ENCODE peak calls at places on chromosome 7, in four cellular contexts. One of them, this sample, is unnamed.

GRCh38 chr7:155435110-155435509 is 22.8 kb upstream of the EN2 start:
- DNase-seq in skeletal muscle cell: no peak
- DNase-seq in ascending aorta: no peak
- DNase-seq in kidney: peak
- DNase-seq in this sample: no peak

GRCh38 chr7:28016297-28016696 is 164.3 kb downstream of the JAZF1 start:
- DNase-seq in skeletal muscle cell: no peak
- DNase-seq in ascending aorta: no peak
- DNase-seq in kidney: no peak
- DNase-seq in this sample: no peak

GRCh38 chr7:51246258-51247245 is 70.1 kb downstream of the COBL start:
- DNase-seq in ascending aorta: no peak
- DNase-seq in kidney: no peak
- DNase-seq in skeletal muscle cell: no peak
- DNase-seq in this sample: peak

GRCh38 chr7:35691827-35692307 is 3.1 kb downstream of the HERPUD2 start:
- DNase-seq in skeletal muscle cell: no peak
- DNase-seq in ascending aorta: no peak
- DNase-seq in kidney: no peak
- DNase-seq in this sample: no peak

GRCh38 chr7:105854516-105854915 is 21.9 kb downstream of the ATXN7L1 start:
- DNase-seq in ascending aorta: no peak
- DNase-seq in kidney: no peak
- DNase-seq in skeletal muscle cell: no peak
- DNase-seq in this sample: no peak

GRCh38 chr7:158730383-158731055 is 25.9 kb upstream of the NCAPG2 start:
- DNase-seq in kidney: no peak
- DNase-seq in skeletal muscle cell: no peak
- DNase-seq in ascending aorta: peak
- DNase-seq in this sample: no peak

GRCh38 chr7:155864991-155865690 is 52.9 kb upstream of the SHH start:
- DNase-seq in ascending aorta: peak
- DNase-seq in kidney: no peak
- DNase-seq in skeletal muscle cell: no peak
- DNase-seq in this sample: no peak

GRCh38 chr7:104327534-104327933 is 869 bp upstream of the LHFPL3 start:
- DNase-seq in kidney: no peak
- DNase-seq in skeletal muscle cell: no peak
- DNase-seq in ascending aorta: no peak
- DNase-seq in this sample: no peak

GRCh38 chr7:143284591-143285453 is at the start of gene TMEM139:
- DNase-seq in skeletal muscle cell: no peak
- DNase-seq in kidney: peak
- DNase-seq in ascending aorta: no peak
- DNase-seq in this sample: no peak

GRCh38 chr7:78232806-78233205 is 434.2 kb downstream of the PHTF2 start:
- DNase-seq in kidney: no peak
- DNase-seq in skeletal muscle cell: no peak
- DNase-seq in ascending aorta: no peak
- DNase-seq in this sample: no peak

GRCh38 chr7:152000191-152000590 is 25.3 kb upstream of the GALNT11 start:
- DNase-seq in skeletal muscle cell: no peak
- DNase-seq in kidney: no peak
- DNase-seq in ascending aorta: no peak
- DNase-seq in this sample: no peak

GRCh38 chr7:24825315-24825917 is 68.2 kb upstream of the GSDME start:
- DNase-seq in kidney: no peak
- DNase-seq in skeletal muscle cell: no peak
- DNase-seq in ascending aorta: no peak
- DNase-seq in this sample: peak

GRCh38 chr7:36821617-36822016 is 97.3 kb upstream of the AOAH start:
- DNase-seq in ascending aorta: no peak
- DNase-seq in kidney: no peak
- DNase-seq in skeletal muscle cell: no peak
- DNase-seq in this sample: no peak

GRCh38 chr7:75737856-75738603 is 711 bp downstream of the HIP1 start:
- DNase-seq in ascending aorta: peak
- DNase-seq in kidney: no peak
- DNase-seq in skeletal muscle cell: no peak
- DNase-seq in this sample: no peak

GRCh38 chr7:82677493-82677892 is 233.9 kb upstream of the CACNA2D1 start:
- DNase-seq in skeletal muscle cell: no peak
- DNase-seq in kidney: peak
- DNase-seq in ascending aorta: no peak
- DNase-seq in this sample: no peak

GRCh38 chr7:32937344-32938174 is 19.7 kb upstream of the FKBP9 start:
- DNase-seq in skeletal muscle cell: no peak
- DNase-seq in ascending aorta: peak
- DNase-seq in kidney: no peak
- DNase-seq in this sample: peak

GRCh38 chr7:15723840-15724239 is 37.4 kb upstream of the MEOX2 start:
- DNase-seq in skeletal muscle cell: no peak
- DNase-seq in ascending aorta: no peak
- DNase-seq in kidney: no peak
- DNase-seq in this sample: no peak

GRCh38 chr7:122380993-122381392 is 76.4 kb upstream of the FEZF1 start:
- DNase-seq in skeletal muscle cell: no peak
- DNase-seq in kidney: no peak
- DNase-seq in ascending aorta: no peak
- DNase-seq in this sample: no peak

GRCh38 chr7:80403686-80404241 is 108.1 kb downstream of the GNAT3 start:
- DNase-seq in kidney: no peak
- DNase-seq in skeletal muscle cell: peak
- DNase-seq in ascending aorta: no peak
- DNase-seq in this sample: no peak

GRCh38 chr7:150434240-150434639 is 16.2 kb upstream of the GIMAP8 start:
- DNase-seq in kidney: no peak
- DNase-seq in skeletal muscle cell: no peak
- DNase-seq in ascending aorta: no peak
- DNase-seq in this sample: peak

GRCh38 chr7:155201325-155202087 is 96.2 kb upstream of the INSIG1 start:
- DNase-seq in kidney: no peak
- DNase-seq in ascending aorta: peak
- DNase-seq in skeletal muscle cell: no peak
- DNase-seq in this sample: peak

GRCh38 chr7:80654887-80655340 is 16.5 kb downstream of the CD36 start:
- DNase-seq in ascending aorta: no peak
- DNase-seq in kidney: no peak
- DNase-seq in skeletal muscle cell: no peak
- DNase-seq in this sample: no peak

GRCh38 chr7:87003872-87004798 is 55.3 kb downstream of the ELAPOR2 start:
- DNase-seq in ascending aorta: no peak
- DNase-seq in skeletal muscle cell: no peak
- DNase-seq in kidney: no peak
- DNase-seq in this sample: no peak

GRCh38 chr7:99038086-99038855 is 105.6 kb downstream of the SMURF1 start:
- DNase-seq in kidney: no peak
- DNase-seq in ascending aorta: peak
- DNase-seq in skeletal muscle cell: no peak
- DNase-seq in this sample: no peak

GRCh38 chr7:38736135-38736534 is 105.0 kb upstream of the AMPH start:
- DNase-seq in skeletal muscle cell: no peak
- DNase-seq in kidney: no peak
- DNase-seq in ascending aorta: no peak
- DNase-seq in this sample: no peak

GRCh38 chr7:50660040-50660829 is 95.0 kb upstream of the DDC start:
- DNase-seq in ascending aorta: peak
- DNase-seq in skeletal muscle cell: no peak
- DNase-seq in kidney: no peak
- DNase-seq in this sample: peak

GRCh38 chr7:19916011-19916410 is 142.6 kb upstream of the TMEM196 start:
- DNase-seq in kidney: no peak
- DNase-seq in skeletal muscle cell: no peak
- DNase-seq in ascending aorta: no peak
- DNase-seq in this sample: no peak

GRCh38 chr7:140230862-140231778 is 54.3 kb upstream of the KDM7A start:
- DNase-seq in skeletal muscle cell: no peak
- DNase-seq in kidney: peak
- DNase-seq in ascending aorta: no peak
- DNase-seq in this sample: peak

GRCh38 chr7:99928994-99929729 is at the start of gene GJC3:
- DNase-seq in kidney: peak
- DNase-seq in ascending aorta: peak
- DNase-seq in skeletal muscle cell: no peak
- DNase-seq in this sample: peak

GRCh38 chr7:151249034-151249731 is 689 bp upstream of the SMARCD3 start:
- DNase-seq in kidney: no peak
- DNase-seq in ascending aorta: peak
- DNase-seq in skeletal muscle cell: no peak
- DNase-seq in this sample: no peak

GRCh38 chr7:151139791-151140190 is 27.7 kb downstream of the GBX1 start:
- DNase-seq in skeletal muscle cell: no peak
- DNase-seq in ascending aorta: no peak
- DNase-seq in kidney: no peak
- DNase-seq in this sample: peak

GRCh38 chr7:4774804-4775280 is 581 bp upstream of the AP5Z1 start:
- DNase-seq in kidney: peak
- DNase-seq in ascending aorta: no peak
- DNase-seq in skeletal muscle cell: peak
- DNase-seq in this sample: peak

GRCh38 chr7:49479936-49480544 is 293.4 kb upstream of the VWC2 start:
- DNase-seq in skeletal muscle cell: no peak
- DNase-seq in kidney: no peak
- DNase-seq in ascending aorta: no peak
- DNase-seq in this sample: no peak

GRCh38 chr7:42914009-42914725 is 2.3 kb upstream of the C7orf25 start:
- DNase-seq in skeletal muscle cell: no peak
- DNase-seq in kidney: no peak
- DNase-seq in ascending aorta: no peak
- DNase-seq in this sample: no peak

DNA sequence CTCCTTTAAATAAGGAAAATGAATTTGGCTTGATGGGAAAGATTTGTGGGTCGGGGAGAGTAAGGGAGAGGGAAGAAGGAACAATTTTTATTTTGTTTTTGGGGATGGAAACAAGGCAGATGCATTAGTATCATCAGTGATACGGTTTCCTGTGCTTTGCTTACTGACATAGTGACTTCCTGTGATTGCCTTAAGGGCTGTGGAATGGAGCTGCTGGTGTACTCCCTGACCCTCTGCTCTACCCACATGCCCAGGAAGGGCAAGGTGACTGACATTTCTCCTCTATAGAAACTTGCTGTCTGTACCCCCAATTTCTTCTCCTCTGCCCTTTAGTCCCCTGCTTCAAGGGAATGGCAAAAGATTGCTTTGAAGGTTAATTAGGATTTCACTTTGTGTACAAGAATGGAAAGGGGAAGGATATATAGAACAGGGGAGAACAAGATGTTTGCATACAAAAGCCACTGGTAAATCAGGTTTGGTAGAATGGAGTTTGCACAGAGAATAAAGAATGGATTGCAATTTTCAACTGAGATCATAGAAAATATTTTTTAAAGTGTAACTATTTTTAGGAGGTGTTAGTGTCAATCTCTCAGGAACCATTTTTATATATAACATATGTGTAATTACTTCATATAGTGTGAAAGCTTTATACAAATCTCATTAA is 129.0 kb upstream of the AGR3 start:
- DNase-seq in kidney: no peak
- DNase-seq in skeletal muscle cell: no peak
- DNase-seq in ascending aorta: no peak
- DNase-seq in this sample: no peak
- H3K4me3 ChIP-seq in kidney: no peak
- H3K4me3 ChIP-seq in skeletal muscle cell: no peak
- H3K4me3 ChIP-seq in ascending aorta: no peak
- H3K4me3 ChIP-seq in this sample: no peak

GRCh38 chr7:115476666-115477065 is 553.9 kb downstream of the TFEC start:
- DNase-seq in skeletal muscle cell: no peak
- DNase-seq in ascending aorta: no peak
- DNase-seq in kidney: peak
- DNase-seq in this sample: no peak
- H3K4me3 ChIP-seq in skeletal muscle cell: peak
- H3K4me3 ChIP-seq in ascending aorta: peak
- H3K4me3 ChIP-seq in kidney: peak
- H3K4me3 ChIP-seq in this sample: no peak

DNA sequence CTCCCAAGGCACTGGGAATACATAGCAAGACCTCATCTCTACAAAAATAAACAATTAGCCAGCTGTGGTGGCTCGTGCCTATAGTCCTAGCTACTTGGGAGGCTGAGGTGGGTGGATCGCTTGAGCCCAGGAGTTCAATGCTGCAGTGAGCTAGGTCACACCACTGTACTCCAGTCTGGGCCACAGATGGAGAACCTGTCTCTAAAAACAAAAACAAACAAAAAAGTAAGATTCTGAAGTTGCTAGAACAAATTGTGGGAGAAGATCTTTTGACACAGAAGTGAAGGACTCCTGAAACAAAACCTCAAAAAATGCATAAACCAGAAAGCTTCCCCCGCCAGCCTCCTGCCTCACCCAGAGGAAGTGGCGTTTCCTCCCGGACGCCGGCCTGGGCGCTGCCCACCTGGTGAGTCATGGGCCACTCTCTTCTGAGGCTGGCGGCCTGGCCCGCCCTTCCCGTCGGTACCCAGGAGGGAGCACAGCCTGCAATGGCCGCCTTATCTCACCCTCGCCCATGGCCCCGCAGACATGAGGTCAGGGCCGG is 25.4 kb upstream of the ELN start:
- DNase-seq in skeletal muscle cell: no peak
- DNase-seq in kidney: peak
- DNase-seq in ascending aorta: peak
- DNase-seq in this sample: no peak
- H3K4me3 ChIP-seq in skeletal muscle cell: no peak
- H3K4me3 ChIP-seq in kidney: no peak
- H3K4me3 ChIP-seq in ascending aorta: peak
- H3K4me3 ChIP-seq in this sample: no peak

GRCh38 chr7:2404714-2405119 is 1.3 kb downstream of the CHST12 start:
- DNase-seq in ascending aorta: no peak
- DNase-seq in kidney: no peak
- DNase-seq in skeletal muscle cell: no peak
- DNase-seq in this sample: no peak

GRCh38 chr7:2403718-2404648 is 572 bp downstream of the CHST12 start:
- DNase-seq in ascending aorta: peak
- DNase-seq in skeletal muscle cell: no peak
- DNase-seq in kidney: peak
- DNase-seq in this sample: no peak

GRCh38 chr7:2405201-2405600 is 1.8 kb downstream of the CHST12 start:
- DNase-seq in ascending aorta: no peak
- DNase-seq in skeletal muscle cell: no peak
- DNase-seq in kidney: no peak
- DNase-seq in this sample: no peak

GRCh38 chr7:2403014-2403717 is at the start of gene CHST12:
- DNase-seq in kidney: peak
- DNase-seq in ascending aorta: peak
- DNase-seq in skeletal muscle cell: peak
- DNase-seq in this sample: peak

GRCh38 chr7:2405601-2406345 is 2.4 kb downstream of the CHST12 start:
- DNase-seq in skeletal muscle cell: no peak
- DNase-seq in kidney: no peak
- DNase-seq in ascending aorta: no peak
- DNase-seq in this sample: no peak
- H3K4me3 ChIP-seq in skeletal muscle cell: no peak
- H3K4me3 ChIP-seq in kidney: no peak
- H3K4me3 ChIP-seq in ascending aorta: no peak
- H3K4me3 ChIP-seq in this sample: no peak